ENCODE peak calls at places on chromosome 11, in nine cellular contexts. R, Q, N, E, J, U, X, T and O are unnamed samples.

GRCh38 chr11:12410006-12410728 is 32.8 kb downstream of the PARVA start:
- DNase-seq in R (peak; percentile 71), Q (peak; percentile 44), N (peak; percentile 63), E (no peak), J (no peak), U (no peak), X (no peak), T (peak; percentile 78), O (no peak)

GRCh38 chr11:72745511-72745910 is 6.7 kb downstream of the ARAP1 start:
- DNase-seq in R (no peak), Q (no peak), N (no peak), E (no peak), J (no peak), U (no peak), X (peak; percentile 20), T (no peak), O (no peak)

GRCh38 chr11:95821640-95822039 is 31.3 kb downstream of the CEP57 start:
- DNase-seq in R (no peak), Q (no peak), N (peak; percentile 48), E (no peak), J (no peak), U (no peak), X (no peak), T (peak; percentile 53), O (no peak)

GRCh38 chr11:68505596-68505995 is 45.0 kb downstream of the PPP6R3 start:
- DNase-seq in R (no peak), Q (no peak), N (peak; percentile 14), E (no peak), J (peak; percentile 45), U (no peak), X (no peak), T (peak; percentile 34), O (no peak)

GRCh38 chr11:133265536-133265935 is 266.8 kb downstream of the OPCML start:
- DNase-seq in R (no peak), Q (no peak), N (no peak), E (no peak), J (no peak), U (no peak), X (no peak), T (no peak), O (no peak)

GRCh38 chr11:122178795-122179194 is 62.8 kb upstream of the BLID start:
- DNase-seq in R (no peak), Q (no peak), N (peak; percentile 36), E (no peak), J (no peak), U (no peak), X (no peak), T (peak; percentile 56), O (no peak)

GRCh38 chr11:27694992-27695391 is 5.3 kb downstream of the BDNF start:
- DNase-seq in R (no peak), Q (peak; percentile 34), N (peak; percentile 53), E (no peak), J (no peak), U (no peak), X (no peak), T (no peak), O (peak; percentile 13)

GRCh38 chr11:125942276-125942611 is 3.6 kb upstream of the VSIG10L2 start:
- DNase-seq in R (no peak), Q (no peak), N (no peak), E (no peak), J (no peak), U (no peak), X (no peak), T (no peak), O (no peak)

GRCh38 chr11:8814209-8814922 is 96.6 kb upstream of the AKIP1 start:
- DNase-seq in R (no peak), Q (no peak), N (no peak), E (no peak), J (no peak), U (no peak), X (no peak), T (peak; percentile 37), O (no peak)

GRCh38 chr11:74055938-74056337 is 47.1 kb upstream of the UCP3 start:
- DNase-seq in R (no peak), Q (no peak), N (peak; percentile 77), E (no peak), J (peak; percentile 85), U (no peak), X (no peak), T (peak; percentile 81), O (no peak)

GRCh38 chr11:3995949-3996554 is 98.5 kb upstream of the RRM1 start:
- DNase-seq in R (no peak), Q (no peak), N (peak; percentile 68), E (no peak), J (peak; percentile 50), U (no peak), X (no peak), T (peak; percentile 77), O (no peak)

GRCh38 chr11:48307760-48308386 is 1.9 kb downstream of the OR4S1 start:
- DNase-seq in R (no peak), Q (peak; percentile 39), N (peak; percentile 50), E (peak; percentile 48), J (peak; percentile 59), U (peak; percentile 57), X (peak; percentile 54), T (peak; percentile 16), O (peak; percentile 34)

GRCh38 chr11:44627911-44628729 is 62.7 kb downstream of the CD82 start:
- DNase-seq in R (peak; percentile 78), Q (no peak), N (no peak), E (peak; percentile 75), J (no peak), U (peak; percentile 74), X (peak; percentile 71), T (peak; percentile 29), O (no peak)
- TF ChIP-seq CTCF in R (no peak), Q (no peak), N (no peak), E (no peak), J (no peak), U (no peak), X (no peak), T (no peak), O (no peak)

DNA sequence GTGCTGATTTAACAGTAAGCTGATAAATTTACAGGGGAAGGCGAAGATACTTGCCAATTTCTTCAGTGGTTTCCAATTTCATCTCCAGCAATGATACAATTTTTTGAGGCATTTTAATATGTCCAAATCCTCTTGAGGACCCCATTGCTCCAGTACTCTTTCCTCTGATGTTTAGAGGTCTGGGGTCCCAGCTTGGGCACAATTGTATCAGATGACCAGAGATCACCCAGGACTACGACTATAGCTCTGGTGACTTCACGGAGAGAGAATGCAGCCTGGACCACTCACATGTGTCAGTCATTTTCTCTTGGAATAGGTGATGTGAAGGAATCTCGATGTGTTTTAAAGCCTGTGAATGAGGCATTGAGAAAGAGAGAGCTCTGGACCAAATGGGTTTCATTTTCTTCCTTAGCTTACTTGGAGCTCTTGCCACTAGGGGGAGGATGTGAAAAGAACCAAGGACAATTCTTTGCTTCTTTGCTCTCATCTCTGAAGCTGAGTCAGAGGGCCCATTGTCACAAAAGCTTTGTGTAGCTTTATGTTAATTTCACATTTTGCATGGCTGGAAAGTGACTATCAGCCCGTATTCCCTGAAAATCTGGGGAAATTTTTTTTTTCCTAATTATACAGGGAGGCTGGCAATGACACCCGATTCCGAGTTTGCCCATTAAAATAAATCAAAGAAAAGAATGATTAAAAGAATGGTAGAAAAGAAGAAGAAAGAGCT is 6.7 kb upstream of the CCDC90B start:
- DNase-seq in R (peak; percentile 24), Q (peak; percentile 85), N (peak; percentile 78), E (no peak), J (peak; percentile 71), U (peak; percentile 30), X (no peak), T (peak; percentile 85), O (peak; percentile 25)
- H3K4me3 ChIP-seq in R (no peak overlapping the region), Q (no peak overlapping the region), N (no peak overlapping the region), E (no peak overlapping the region), J (no peak overlapping the region), U (no peak overlapping the region), X (no peak overlapping the region), T (no peak overlapping the region), O (no peak overlapping the region)

DNA sequence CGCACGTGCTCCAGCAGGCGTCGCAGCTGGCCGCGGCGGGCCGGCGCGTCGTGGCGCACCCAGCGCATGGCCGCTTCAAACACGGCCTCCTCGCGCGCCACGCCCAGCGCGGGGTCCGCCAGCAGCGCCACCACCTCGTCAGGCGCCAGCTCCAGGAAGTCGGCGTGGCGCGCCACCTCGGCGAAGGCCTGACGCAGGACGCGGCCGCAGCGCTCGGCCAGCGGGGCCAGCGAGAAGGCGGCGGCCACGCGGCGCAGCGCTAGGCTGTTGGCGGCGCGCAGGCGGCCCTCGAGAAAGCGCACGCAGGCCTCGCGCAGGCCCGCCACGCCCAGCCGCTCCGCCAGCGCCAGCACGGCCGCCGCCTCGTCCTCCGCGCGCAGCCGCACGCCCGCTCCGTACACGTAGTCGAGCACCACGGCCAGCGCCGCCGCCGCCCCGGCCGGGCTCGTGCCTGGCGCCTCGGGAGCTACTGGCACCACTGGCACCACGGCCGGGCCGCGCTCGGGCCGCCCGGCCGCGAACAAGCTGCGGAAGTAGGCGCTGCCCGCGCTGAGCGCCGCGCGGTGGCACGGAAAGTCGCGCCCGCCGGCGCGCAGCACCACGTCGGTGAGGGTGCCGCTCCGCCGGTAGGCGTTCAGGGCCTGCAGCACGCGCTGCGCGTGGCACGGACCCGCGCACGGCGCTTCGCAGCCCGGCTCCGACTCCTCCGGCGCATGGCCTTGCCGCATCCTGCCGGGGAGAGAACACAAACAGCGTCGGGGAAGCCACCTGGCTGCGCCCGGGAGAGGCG is 2.9 kb downstream of the KLHL35 start:
- DNase-seq in R (no peak), Q (peak; percentile 87), N (peak; percentile 58), E (peak; percentile 56), J (peak; percentile 27), U (peak; percentile 70), X (peak; percentile 78), T (peak; percentile 87), O (peak; percentile 55)
- TF ChIP-seq CTCF in R (no peak), Q (no peak), N (no peak), E (no peak), J (no peak), U (no peak), X (no peak), T (no peak), O (peak; percentile 6)

GRCh38 chr11:64759131-64759721 is 548 bp downstream of the PYGM start:
- DNase-seq in R (no peak), Q (no peak), N (no peak), E (no peak), J (no peak), U (no peak), X (no peak), T (no peak), O (no peak)

GRCh38 chr11:64759722-64760719 is at the start of gene PYGM:
- DNase-seq in R (peak; percentile 83), Q (peak; percentile 90), N (peak; percentile 31), E (peak; percentile 26), J (peak; percentile 16), U (peak; percentile 51), X (no peak), T (no peak), O (no peak)

GRCh38 chr11:64760759-64761417 is 1.1 kb upstream of the PYGM start:
- DNase-seq in R (no peak), Q (no peak), N (no peak), E (no peak), J (no peak), U (no peak), X (no peak), T (no peak), O (no peak)

GRCh38 chr11:64757549-64758329 is 2.0 kb downstream of the PYGM start:
- DNase-seq in R (no peak), Q (no peak), N (no peak), E (no peak), J (no peak), U (no peak), X (no peak), T (no peak), O (no peak)

GRCh38 chr11:64758330-64759079 is 1.3 kb downstream of the PYGM start:
- DNase-seq in R (no peak), Q (no peak), N (no peak), E (no peak), J (no peak), U (no peak), X (no peak), T (no peak), O (no peak)
- H3K4me3 ChIP-seq in R (no peak overlapping the region), Q (no peak overlapping the region), N (no peak overlapping the region), E (no peak overlapping the region), J (no peak overlapping the region), U (no peak overlapping the region), X (no peak overlapping the region), T (no peak overlapping the region), O (no peak overlapping the region)